ENCODE peak calls at places on chromosomes 6 and 20, in eight cellular contexts. P, D, W, V, B, M, Y and Q are unnamed samples.
A peak's percentile ranks its signal among the peaks of the same experiment; 100 is the strongest.

GRCh38 chr6:42046491-42047219 is 3.7 kb upstream of the TAF8 start:
- DNase-seq in V (no peak), B (no peak), P (no peak), Y (no peak), M (no peak), W (no peak), D (no peak), Q (no peak)

GRCh38 chr20:41408986-41409385 is 42.4 kb upstream of the EMILIN3 start:
- DNase-seq in Y (no peak), M (no peak), W (no peak), P (no peak), D (no peak), V (no peak), B (no peak), Q (no peak)

GRCh38 chr6:169839493-169839892 is 88.1 kb downstream of the ERMARD start:
- DNase-seq in V (no peak), B (no peak), Y (peak; percentile 0), W (no peak), D (no peak), M (no peak), P (no peak), Q (no peak)

GRCh38 chr6:148192310-148192709 is 150.3 kb upstream of the SASH1 start:
- DNase-seq in Y (no peak), V (peak; percentile 77), W (no peak), M (no peak), B (no peak), D (peak; percentile 48), P (no peak), Q (no peak)

GRCh38 chr6:4973972-4974885 is 29.6 kb downstream of the RPP40 start:
- DNase-seq in D (no peak), M (no peak), Y (peak; percentile 11), P (no peak), W (peak; percentile 85), B (no peak), V (peak; percentile 56), Q (no peak)

GRCh38 chr20:20624914-20625313 is 87.5 kb downstream of the RALGAPA2 start:
- DNase-seq in M (no peak), P (no peak), B (no peak), V (no peak), Y (no peak), W (no peak), D (no peak), Q (no peak)

GRCh38 chr20:3563548-3564177 is 92.8 kb downstream of the ATRN start:
- DNase-seq in D (peak; percentile 33), Y (peak; percentile 20), W (peak; percentile 62), B (no peak), M (peak; percentile 47), P (peak; percentile 37), V (peak; percentile 20), Q (peak; percentile 23)

GRCh38 chr20:5535211-5535756 is 214.9 kb upstream of the SHLD1 start:
- DNase-seq in W (no peak), P (no peak), Y (no peak), M (no peak), B (no peak), D (peak; percentile 42), V (peak; percentile 79), Q (no peak)

GRCh38 chr6:111484655-111484974 is 1.6 kb upstream of the REV3L start:
- DNase-seq in D (no peak), M (peak; percentile 61), B (no peak), P (no peak), Y (no peak), V (no peak), W (no peak), Q (no peak)

GRCh38 chr20:8018928-8019177 is 708 bp downstream of the TMX4 start:
- DNase-seq in W (no peak), M (no peak), P (peak; percentile 85), V (no peak), D (no peak), B (no peak), Y (no peak), Q (no peak)

GRCh38 chr20:8021541-8022269 is 2.1 kb upstream of the TMX4 start:
- DNase-seq in D (no peak), W (no peak), M (no peak), Y (no peak), P (no peak), V (no peak), B (no peak), Q (no peak)

GRCh38 chr20:8019998-8020247 is 362 bp upstream of the TMX4 start:
- DNase-seq in P (no peak), D (no peak), B (no peak), M (peak; percentile 5), W (no peak), V (no peak), Y (no peak), Q (no peak)

GRCh38 chr20:8020314-8021079 is 936 bp upstream of the TMX4 start:
- DNase-seq in P (no peak), D (no peak), Y (no peak), V (no peak), B (no peak), M (peak; percentile 76), W (no peak), Q (peak; percentile 49)

DNA sequence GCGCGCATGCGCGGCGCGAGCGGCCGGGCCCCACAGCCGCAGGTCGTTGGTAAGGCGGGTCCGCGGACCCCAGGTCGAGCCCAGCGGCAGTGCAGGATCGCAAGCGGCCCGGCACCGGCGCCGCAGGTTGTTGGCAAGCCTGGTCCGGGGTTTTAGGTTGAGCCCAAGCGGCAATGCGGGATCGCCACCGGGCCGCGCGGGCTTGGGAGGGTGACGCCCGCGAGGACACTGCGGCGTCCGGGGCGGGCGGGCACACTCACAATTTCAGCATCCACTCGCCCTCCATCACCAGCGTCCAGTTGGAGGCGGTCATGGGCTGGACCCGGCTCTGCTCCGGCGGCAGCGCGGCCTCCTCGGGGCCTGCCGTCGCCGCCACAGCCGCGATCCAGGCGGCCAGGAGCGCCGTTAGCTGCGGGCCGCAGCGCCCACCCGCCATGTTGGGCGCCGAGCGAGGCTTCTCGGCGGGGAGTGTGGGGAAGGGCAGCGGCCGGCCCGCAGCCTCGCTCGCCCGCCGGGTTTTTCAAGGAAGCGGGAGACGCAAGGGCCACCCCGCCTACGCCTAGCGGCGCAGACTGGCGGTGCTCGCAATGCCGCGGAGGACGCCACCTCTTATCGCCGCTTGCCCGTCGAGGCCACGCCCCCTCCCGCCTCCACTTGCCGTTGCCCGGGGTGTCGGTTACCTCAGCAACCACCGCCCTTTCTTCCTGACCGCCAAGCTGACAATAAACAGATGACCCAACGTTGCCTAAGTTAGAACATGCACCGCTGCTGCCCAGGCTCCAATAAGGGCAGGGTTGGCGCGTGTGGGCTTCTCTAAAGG is at the start of gene TMX4:
- DNase-seq in D (peak; percentile 97), P (peak; percentile 95), B (peak; percentile 99), Y (peak; percentile 97), V (peak; percentile 90), W (peak; percentile 96), M (peak; percentile 97), Q (peak; percentile 95)
- TF ChIP-seq CTCF in D (peak; percentile 72), P (peak; percentile 63), B (peak; percentile 87), Y (peak; percentile 71), V (peak; percentile 15), W (no peak), M (no peak), Q (no peak)

DNA sequence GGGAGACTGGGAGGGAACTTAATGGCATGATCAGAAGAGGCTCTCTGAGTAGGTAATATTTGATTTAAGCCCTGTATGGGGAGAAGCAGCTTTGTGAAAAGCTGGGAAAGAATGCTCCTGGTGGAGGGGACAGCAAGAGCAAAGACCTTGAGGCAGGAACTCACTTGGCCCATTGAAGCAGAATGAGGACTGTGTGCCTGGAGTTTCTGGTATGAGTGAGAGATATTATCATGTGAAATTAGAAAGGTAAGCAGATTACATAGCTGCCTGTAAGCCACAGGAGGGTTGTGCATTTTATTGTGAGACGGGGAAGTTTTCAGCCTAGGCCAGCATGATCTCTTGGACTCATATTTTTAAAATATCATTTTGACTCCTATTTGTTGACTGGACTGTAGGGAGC is 502.1 kb downstream of the DHX35 start:
- DNase-seq in M (no peak), V (no peak), P (no peak), D (no peak), W (no peak), B (no peak), Y (no peak), Q (no peak)
- TF ChIP-seq CTCF in M (no peak), V (no peak), P (no peak), D (no peak), W (no peak), B (no peak), Y (no peak), Q (no peak)

GRCh38 chr20:58188496-58188895 is 40.0 kb downstream of the ANKRD60 start:
- DNase-seq in V (no peak), W (peak; percentile 72), P (no peak), D (no peak), M (no peak), Y (peak; percentile 21), B (no peak), Q (no peak)
- TF ChIP-seq CTCF in V (no peak), W (peak; percentile 45), P (no peak), D (no peak), M (no peak), Y (no peak), B (no peak), Q (no peak)

GRCh38 chr6:2854394-2854982 is 12.8 kb upstream of the SERPINB1 start:
- DNase-seq in D (no peak), M (peak; percentile 59), V (no peak), Y (no peak), W (no peak), B (no peak), P (no peak), Q (no peak)

GRCh38 chr6:2855061-2855519 is 13.4 kb upstream of the SERPINB1 start:
- DNase-seq in Y (no peak), W (no peak), V (no peak), P (no peak), M (peak; percentile 67), D (no peak), B (no peak), Q (no peak)

GRCh38 chr6:2852921-2853322 is 11.3 kb upstream of the SERPINB1 start:
- DNase-seq in W (no peak), D (no peak), B (no peak), V (no peak), P (no peak), M (no peak), Y (no peak), Q (no peak)

GRCh38 chr6:2852514-2852855 is 10.8 kb upstream of the SERPINB1 start:
- DNase-seq in P (no peak), Y (no peak), V (no peak), D (no peak), W (no peak), M (no peak), B (no peak), Q (no peak)

GRCh38 chr6:2853766-2854393 is 12.2 kb upstream of the SERPINB1 start:
- DNase-seq in V (peak; percentile 54), B (peak; percentile 54), Y (no peak), P (no peak), W (peak; percentile 73), M (peak; percentile 84), D (peak; percentile 26), Q (peak; percentile 52)
- TF ChIP-seq CTCF in V (peak; percentile 39), B (peak; percentile 47), Y (peak; percentile 22), P (peak; percentile 48), W (peak; percentile 47), M (no peak), D (peak; percentile 27), Q (no peak)